ENCODE peak calls at places on chromosomes 5 and 9, in six cellular contexts. W, Q, P, X, F and M are unnamed samples.

GRCh38 chr5:142915840-142916424 is 145.8 kb downstream of the ARHGAP26 start:
- DNase-seq in X (peak), F (no peak), P (no peak), Q (peak), W (peak), M (peak)

GRCh38 chr9:70484232-70485130 is 70.0 kb upstream of the KLF9 start:
- DNase-seq in F (no peak), P (peak), W (peak), X (peak), Q (peak), M (peak)

GRCh38 chr5:139982975-139983240 is 60.2 kb downstream of the NRG2 start:
- DNase-seq in Q (no peak), W (no peak), F (no peak), P (no peak), X (no peak), M (no peak)

GRCh38 chr9:133950206-133950915 is 41.8 kb downstream of the VAV2 start:
- DNase-seq in W (no peak), X (no peak), F (peak), Q (peak), P (no peak), M (no peak)

GRCh38 chr5:35313296-35313695 is 83.0 kb upstream of the PRLR start:
- DNase-seq in W (no peak), P (peak), X (no peak), F (no peak), Q (no peak), M (no peak)

GRCh38 chr5:94778712-94779111 is 160.2 kb downstream of the SLF1 start:
- DNase-seq in P (no peak), F (no peak), X (no peak), W (peak), Q (peak), M (no peak)

GRCh38 chr5:128842241-128842640 is 123.0 kb upstream of the SLC27A6 start:
- DNase-seq in W (no peak), P (no peak), Q (no peak), X (no peak), F (no peak), M (no peak)

GRCh38 chr9:3047912-3048311 is 204.0 kb upstream of the PUM3 start:
- DNase-seq in F (no peak), X (no peak), W (no peak), Q (no peak), P (no peak), M (no peak)

GRCh38 chr9:36293171-36293570 is 34.9 kb upstream of the GNE start:
- DNase-seq in X (no peak), Q (no peak), F (no peak), W (no peak), P (no peak), M (no peak)

GRCh38 chr5:9479981-9480380 is 65.9 kb downstream of the SEMA5A start:
- DNase-seq in X (no peak), Q (no peak), F (no peak), P (no peak), W (no peak), M (no peak)

GRCh38 chr9:27791311-27791710 is 218.0 kb upstream of the C9orf72 start:
- DNase-seq in P (no peak), F (no peak), W (no peak), X (no peak), Q (peak), M (no peak)

GRCh38 chr9:109816490-109816889 is 36.5 kb downstream of the PALM2AKAP2 start:
- DNase-seq in Q (no peak), F (no peak), X (no peak), P (peak), W (no peak), M (peak)

GRCh38 chr9:137224850-137225694 is at the start of gene CYSRT1:
- DNase-seq in F (no peak), X (no peak), Q (no peak), P (peak), W (no peak), M (no peak)

GRCh38 chr9:4550777-4551476 is 60.7 kb downstream of the SLC1A1 start:
- DNase-seq in Q (no peak), X (no peak), P (no peak), F (no peak), W (no peak), M (no peak)

GRCh38 chr5:93425102-93425501 is 155.9 kb downstream of the NR2F1-AS1 start:
- DNase-seq in X (no peak), Q (no peak), F (no peak), P (no peak), W (no peak), M (no peak)

GRCh38 chr9:14517154-14517906 is 175.9 kb downstream of the ZDHHC21 start:
- DNase-seq in F (no peak), P (no peak), W (no peak), X (no peak), Q (no peak), M (no peak)

GRCh38 chr9:4048441-4048840 is 251.4 kb downstream of the GLIS3 start:
- DNase-seq in X (no peak), W (no peak), Q (no peak), P (no peak), F (no peak), M (no peak)

GRCh38 chr9:105930007-105930627 is 235.8 kb downstream of the TMEM38B start:
- DNase-seq in W (no peak), F (no peak), X (no peak), Q (no peak), P (no peak), M (no peak)

GRCh38 chr9:6712041-6712440 is 45.7 kb upstream of the KDM4C start:
- DNase-seq in P (no peak), Q (no peak), X (no peak), W (no peak), F (no peak), M (no peak)

GRCh38 chr9:38622083-38622674 is 1.8 kb upstream of the ANKRD18A start:
- DNase-seq in F (no peak), W (peak), P (no peak), X (no peak), Q (peak), M (peak)

GRCh38 chr9:3736186-3736585 is 210.4 kb upstream of the RFX3 start:
- DNase-seq in F (no peak), P (no peak), Q (no peak), X (no peak), W (no peak), M (no peak)

GRCh38 chr5:38715671-38716070 is 130.1 kb upstream of the OSMR start:
- DNase-seq in W (no peak), X (no peak), P (no peak), F (no peak), Q (no peak), M (peak)

GRCh38 chr5:11520241-11520929 is 383.9 kb downstream of the CTNND2 start:
- DNase-seq in P (no peak), F (no peak), Q (no peak), W (no peak), X (no peak), M (no peak)

GRCh38 chr5:95664204-95664786 is 17.7 kb downstream of the RFESD start:
- DNase-seq in F (no peak), X (no peak), Q (peak), W (peak), P (peak), M (peak)

GRCh38 chr5:84383296-84383815 is 1.3 kb downstream of the EDIL3 start:
- DNase-seq in F (no peak), W (no peak), P (no peak), Q (peak), X (no peak), M (no peak)

GRCh38 chr9:98807070-98807810 is at the start of gene GALNT12:
- DNase-seq in W (peak), F (peak), X (peak), Q (peak), P (peak), M (no peak)

GRCh38 chr9:119934497-119934896 is 565.3 kb upstream of the BRINP1 start:
- DNase-seq in P (no peak), X (no peak), Q (no peak), F (no peak), W (no peak), M (no peak)

GRCh38 chr9:90936380-90936779 is 134.8 kb downstream of the SYK start:
- DNase-seq in P (no peak), F (no peak), X (no peak), Q (no peak), W (no peak), M (no peak)

GRCh38 chr9:93582115-93582514 is 5.7 kb downstream of the PHF2 start:
- DNase-seq in P (no peak), W (peak), Q (peak), X (no peak), F (no peak), M (no peak)

GRCh38 chr9:71504636-71505035 is 263.7 kb downstream of the CEMIP2 start:
- DNase-seq in P (no peak), W (no peak), F (no peak), Q (no peak), X (no peak), M (no peak)

GRCh38 chr5:109655841-109656240 is 33.9 kb upstream of the MAN2A1 start:
- DNase-seq in P (no peak), X (no peak), Q (no peak), F (no peak), W (no peak), M (no peak)

GRCh38 chr9:133707761-133708122 is 30.4 kb downstream of the SARDH start:
- DNase-seq in X (no peak), Q (no peak), F (no peak), W (no peak), P (no peak), M (no peak)

GRCh38 chr5:180832638-180833068 is 28.4 kb downstream of the ZFP62 start:
- DNase-seq in W (no peak), F (no peak), P (no peak), Q (no peak), X (no peak), M (no peak)

GRCh38 chr9:75962186-75963036 is 71.9 kb downstream of the PCSK5 start:
- DNase-seq in X (no peak), P (peak), W (no peak), Q (peak), F (peak), M (no peak)

GRCh38 chr9:126695186-126696090 is 81.7 kb downstream of the LMX1B start:
- DNase-seq in P (no peak), W (no peak), Q (no peak), X (no peak), F (no peak), M (no peak)

GRCh38 chr5:128534729-128535128 is 3.3 kb downstream of the FBN2 start:
- DNase-seq in F (no peak), X (no peak), W (peak), P (peak), Q (peak), M (no peak)

GRCh38 chr5:83927140-83927733 is 206.6 kb upstream of the HAPLN1 start:
- DNase-seq in X (peak), Q (peak), W (peak), F (peak), P (peak), M (peak)